ENCODE peak calls at places on chromosomes 2 and 18, in nine cellular contexts. C is heart left ventricle, X is upper lobe of right lung, N is right cardiac atrium, S is tibial nerve, O is lung, T is A549, Z is OCI-LY7, R is neuronal stem cell. U is an unnamed sample.

GRCh38 chr2:61114147-61114546 is 47.8 kb upstream of the C2orf74 start:
- DNase-seq in O (no peak), T (no peak), N (no peak), C (no peak), S (no peak), Z (no peak), X (no peak), R (no peak), U (no peak)

GRCh38 chr2:171893824-171894611 is at the start of gene SLC25A12:
- DNase-seq in S (peak), N (peak), X (peak), O (peak), T (peak), Z (peak), R (peak), C (peak), U (peak)

GRCh38 chr18:44826418-44827259 is 146.0 kb downstream of the SETBP1 start:
- DNase-seq in C (peak), O (peak), Z (no peak), X (no peak), S (peak), R (peak), T (peak), N (peak), U (peak)

GRCh38 chr2:217228732-217229131 is 368.9 kb upstream of the TNP1 start:
- DNase-seq in S (no peak), C (no peak), X (no peak), O (no peak), N (no peak), R (no peak), Z (no peak), T (no peak), U (no peak)

GRCh38 chr2:38444247-38444646 is 67.2 kb upstream of the ATL2 start:
- DNase-seq in Z (no peak), S (no peak), X (no peak), R (no peak), O (no peak), T (no peak), N (no peak), C (no peak), U (no peak)

GRCh38 chr2:193929131-193929530 is 1727.9 kb upstream of the SLC39A10 start:
- DNase-seq in N (no peak), S (no peak), C (no peak), T (no peak), R (no peak), O (no peak), Z (no peak), X (no peak), U (no peak)

GRCh38 chr2:216596986-216597509 is 36.2 kb upstream of the IGFBP2 start:
- DNase-seq in Z (no peak), X (no peak), T (no peak), N (no peak), R (no peak), O (no peak), S (no peak), C (no peak), U (no peak)

GRCh38 chr2:21915201-21915600 is 791.4 kb downstream of the TDRD15 start:
- DNase-seq in X (no peak), S (no peak), R (no peak), O (no peak), N (no peak), T (no peak), Z (no peak), C (no peak), U (no peak)

GRCh38 chr18:74412106-74412880 is 44.8 kb downstream of the DIPK1C start:
- DNase-seq in Z (no peak), S (no peak), O (no peak), X (no peak), N (no peak), T (no peak), C (no peak), R (peak), U (no peak)

GRCh38 chr18:32308493-32309120 is 118.8 kb downstream of the MEP1B start:
- DNase-seq in C (no peak), O (no peak), Z (no peak), N (no peak), T (peak), S (no peak), X (no peak), R (no peak), U (no peak)

GRCh38 chr2:58973831-58974281 is 732.7 kb upstream of the FANCL start:
- DNase-seq in Z (no peak), X (no peak), T (peak), N (peak), S (no peak), R (no peak), O (no peak), C (no peak), U (no peak)

GRCh38 chr2:239247401-239248245 is 153.2 kb downstream of the HDAC4 start:
- DNase-seq in X (no peak), Z (no peak), N (no peak), S (no peak), R (no peak), T (no peak), C (no peak), O (no peak), U (no peak)

GRCh38 chr18:49694402-49694801 is 118.9 kb downstream of the ACAA2 start:
- DNase-seq in C (no peak), R (no peak), T (no peak), Z (no peak), X (no peak), N (no peak), O (no peak), S (no peak), U (no peak)

GRCh38 chr2:12766421-12766879 is 49.7 kb downstream of the TRIB2 start:
- DNase-seq in N (no peak), S (no peak), T (no peak), C (no peak), O (no peak), Z (no peak), R (no peak), X (no peak), U (no peak)

GRCh38 chr2:237726401-237726830 is 72.2 kb upstream of the RBM44 start:
- DNase-seq in S (no peak), T (no peak), R (no peak), C (peak), Z (no peak), X (no peak), N (no peak), O (no peak), U (peak)

GRCh38 chr18:55110436-55110835 is 151.2 kb upstream of the CCDC68 start:
- DNase-seq in S (no peak), C (peak), N (no peak), Z (no peak), X (no peak), R (no peak), T (no peak), O (no peak), U (no peak)

GRCh38 chr2:96374211-96374951 is 38.8 kb downstream of the NCAPH start:
- DNase-seq in N (peak), S (no peak), O (peak), T (no peak), Z (no peak), C (peak), R (no peak), X (no peak), U (no peak)

GRCh38 chr2:187520121-187520624 is 34.1 kb downstream of the TFPI start:
- DNase-seq in X (no peak), N (no peak), Z (no peak), R (no peak), O (no peak), T (no peak), C (no peak), S (no peak), U (no peak)

GRCh38 chr2:161208527-161209139 is 48.4 kb downstream of the TANK start:
- DNase-seq in C (no peak), S (no peak), X (no peak), R (no peak), T (peak), Z (no peak), O (no peak), N (no peak), U (no peak)

GRCh38 chr18:4444306-4444705 is 10.8 kb downstream of the DLGAP1 start:
- DNase-seq in C (no peak), T (no peak), Z (no peak), N (no peak), R (no peak), X (no peak), O (no peak), S (no peak), U (no peak)

DNA sequence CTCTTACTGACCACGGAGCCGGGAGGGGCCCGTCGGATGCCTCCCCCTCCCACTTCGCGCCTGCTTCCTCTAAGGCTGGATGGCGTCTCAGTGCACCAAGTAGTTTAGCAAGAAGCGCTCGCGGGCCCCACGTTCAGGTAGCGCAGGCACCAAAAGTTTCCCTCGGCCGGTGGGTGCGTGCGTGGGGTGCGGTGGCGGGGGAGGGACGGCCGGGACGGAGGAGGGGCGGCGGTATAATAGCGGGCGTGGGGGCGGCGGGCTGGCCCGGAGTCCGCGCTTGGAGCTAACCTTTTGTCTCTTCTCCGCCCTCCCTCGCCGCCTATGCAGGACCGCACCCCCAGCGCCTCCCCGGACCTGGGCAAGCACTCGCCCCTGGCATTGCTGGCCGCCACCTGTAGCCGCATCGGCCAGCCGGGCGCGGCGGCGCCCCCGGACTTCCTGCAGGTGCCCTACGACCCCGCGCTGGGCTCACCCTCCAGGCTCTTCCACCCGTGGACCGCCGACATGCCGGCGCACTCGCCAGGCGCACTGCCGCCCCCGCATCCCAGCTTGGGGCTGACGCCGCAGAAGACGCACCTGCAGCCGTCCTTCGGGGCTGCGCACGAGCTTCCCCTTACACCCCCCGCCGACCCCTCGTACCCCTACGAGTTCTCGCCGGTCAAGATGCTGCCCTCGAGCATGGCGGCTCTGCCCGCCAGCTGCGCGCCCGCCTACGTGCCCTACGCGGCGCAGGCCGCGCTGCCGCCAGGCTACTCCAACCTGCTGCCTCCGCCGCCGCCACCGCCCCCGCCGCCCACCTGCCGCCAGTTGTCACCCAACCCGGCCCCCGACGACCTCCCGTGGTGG is 1.0 kb downstream of the SP5 start:
- DNase-seq in T (no peak), R (no peak), N (no peak), C (no peak), O (no peak), Z (no peak), S (no peak), X (peak), U (no peak)
- H3K4me3 ChIP-seq in T (peak), R (no peak), N (peak), C (peak), O (peak), Z (no peak), S (peak), X (peak), U (no peak)

GRCh38 chr2:46351388-46352141 is 54.4 kb downstream of the EPAS1 start:
- DNase-seq in T (no peak), Z (no peak), X (no peak), C (peak), S (no peak), O (no peak), N (peak), R (no peak), U (no peak)
- H3K4me3 ChIP-seq in T (no peak), Z (no peak), X (peak), C (peak), S (no peak), O (no peak), N (no peak), R (no peak), U (no peak)

DNA sequence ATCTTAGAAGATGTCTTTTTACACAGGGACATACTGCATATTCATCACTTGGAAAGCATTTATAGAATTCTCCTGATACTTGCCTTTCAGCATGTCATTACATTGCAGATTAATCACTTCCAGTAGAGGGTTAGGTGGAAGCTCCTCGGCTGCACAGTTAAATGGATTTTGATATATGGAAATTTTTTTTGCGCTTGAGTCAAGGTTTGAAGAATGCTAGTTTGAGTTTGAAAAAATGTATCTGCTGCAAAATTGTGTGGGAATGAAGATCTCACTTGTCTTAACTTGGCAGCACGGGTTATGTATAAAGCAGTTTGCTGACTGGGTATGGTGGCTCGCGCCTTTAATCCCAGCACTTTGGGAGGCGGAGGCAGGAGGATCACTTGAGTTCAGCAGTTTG is 13.7 kb downstream of the PPP1CB start:
- DNase-seq in S (no peak), R (no peak), N (no peak), T (no peak), Z (no peak), C (no peak), X (no peak), O (no peak), U (no peak)
- H3K4me3 ChIP-seq in S (no peak), R (no peak), N (no peak), T (no peak), Z (no peak), C (no peak), X (no peak), O (no peak), U (no peak)

GRCh38 chr2:15965564-15966019 is 25.2 kb downstream of the MYCN start:
- DNase-seq in R (peak), Z (no peak), N (no peak), O (no peak), S (no peak), C (no peak), X (no peak), T (no peak), U (no peak)
- H3K4me3 ChIP-seq in R (no peak), Z (no peak), N (no peak), O (no peak), S (no peak), C (no peak), X (no peak), T (no peak), U (no peak)

U was measured in right atrium auricular region.